ENCODE peak calls at places on chromosome 19, in six cellular contexts. Z is foreskin fibroblast, B is pancreas, Y is lower leg skin, V is heart right ventricle, I is stomach. R is an unnamed sample.

GRCh38 chr19:47674548-47674947 is 38.7 kb upstream of the EHD2 start:
- DNase-seq in I (no peak), B (peak), Y (no peak), V (no peak), Z (no peak), R (no peak)

GRCh38 chr19:13031917-13032623 is 36.8 kb downstream of the NFIX start:
- DNase-seq in B (no peak), I (no peak), Z (peak), Y (no peak), V (no peak), R (no peak)

GRCh38 chr19:39199025-39199424 is 2.3 kb downstream of the NCCRP1 start:
- DNase-seq in I (peak), V (no peak), Y (no peak), Z (peak), B (peak), R (no peak)

GRCh38 chr19:2230807-2231533 is 5.2 kb downstream of the PLEKHJ1 start:
- DNase-seq in I (no peak), B (no peak), Z (no peak), Y (no peak), V (no peak), R (no peak)

GRCh38 chr19:1826557-1827521 is 14.8 kb upstream of the ATP8B3 start:
- DNase-seq in B (peak), I (no peak), V (no peak), Y (no peak), Z (no peak), R (no peak)

GRCh38 chr19:802497-802887 is 5.2 kb downstream of the PTBP1 start:
- DNase-seq in I (no peak), Z (no peak), Y (no peak), B (no peak), V (no peak), R (no peak)

GRCh38 chr19:35483089-35483488 is 7.2 kb downstream of the KRTDAP start:
- DNase-seq in V (no peak), B (no peak), I (no peak), Z (no peak), Y (no peak), R (no peak)

GRCh38 chr19:6100284-6100915 is 9.9 kb downstream of the RFX2 start:
- DNase-seq in B (no peak), Z (no peak), Y (no peak), I (no peak), V (no peak), R (no peak)

GRCh38 chr19:45785781-45786532 is 3.7 kb upstream of the DMPK start:
- DNase-seq in Y (no peak), I (no peak), V (no peak), Z (no peak), B (peak), R (no peak)

GRCh38 chr19:13022111-13022858 is 27.0 kb downstream of the NFIX start:
- DNase-seq in V (peak), Y (no peak), I (no peak), Z (peak), B (no peak), R (no peak)

GRCh38 chr19:2270157-2270571 is 11.8 kb downstream of the PEAK3 start:
- DNase-seq in Y (peak), I (no peak), Z (no peak), V (peak), B (peak), R (peak)

GRCh38 chr19:41887711-41888382 is 4.9 kb downstream of the ARHGEF1 start:
- DNase-seq in Y (no peak), I (peak), Z (no peak), B (no peak), V (no peak), R (peak)

GRCh38 chr19:6126335-6126974 is 9.0 kb upstream of the ACSBG2 start:
- DNase-seq in Z (peak), B (no peak), Y (no peak), V (no peak), I (no peak), R (no peak)

GRCh38 chr19:55704494-55705245 is 29.6 kb downstream of the EPN1 start:
- DNase-seq in I (no peak), Z (no peak), Y (peak), V (no peak), B (no peak), R (peak)

GRCh38 chr19:5850743-5851293 is 431 bp downstream of the FUT3 start:
- DNase-seq in I (peak), Y (no peak), V (no peak), B (no peak), Z (peak), R (peak)

GRCh38 chr19:38551450-38551813 is 66.3 kb downstream of the MAP4K1 start:
- DNase-seq in Y (no peak), Z (no peak), V (no peak), I (no peak), B (no peak), R (no peak)

GRCh38 chr19:39499082-39499642 is 415 bp downstream of the DLL3 start:
- DNase-seq in B (no peak), Z (no peak), I (no peak), Y (no peak), V (no peak), R (no peak)

GRCh38 chr19:41570179-41570578 is 5.8 kb upstream of the CEACAM21 start:
- DNase-seq in Z (no peak), I (no peak), Y (no peak), V (no peak), B (no peak), R (no peak)

GRCh38 chr19:887072-887471 is 5.9 kb downstream of the MED16 start:
- DNase-seq in Y (no peak), I (no peak), V (no peak), Z (peak), B (no peak), R (no peak)

GRCh38 chr19:40147338-40147692 is 43.9 kb upstream of the MAP3K10 start:
- DNase-seq in B (no peak), Z (no peak), I (no peak), V (no peak), Y (peak), R (no peak)

GRCh38 chr19:39533003-39533512 is 406 bp upstream of the EID2B start:
- DNase-seq in V (no peak), Z (no peak), Y (no peak), B (no peak), I (no peak), R (no peak)

GRCh38 chr19:10420444-10421239 is at the start of gene PDE4A:
- DNase-seq in V (no peak), I (no peak), B (peak), Z (no peak), Y (peak), R (peak)

GRCh38 chr19:45637890-45638667 is 1.1 kb downstream of the EML2 start:
- DNase-seq in Z (peak), V (no peak), I (peak), Y (no peak), B (no peak), R (peak)

GRCh38 chr19:49442354-49442753 is 1.0 kb upstream of the SLC17A7 start:
- DNase-seq in I (no peak), B (no peak), Z (no peak), V (peak), Y (peak), R (peak)

GRCh38 chr19:10378124-10378523 is 2.2 kb downstream of the TYK2 start:
- DNase-seq in B (peak), V (no peak), Y (no peak), I (no peak), Z (no peak), R (no peak)

GRCh38 chr19:53196777-53197396 is 3.7 kb upstream of the ZNF665 start:
- DNase-seq in V (peak), Z (peak), Y (peak), B (peak), I (peak), R (peak)

GRCh38 chr19:6298413-6298812 is 18.6 kb upstream of the MLLT1 start:
- DNase-seq in Z (no peak), Y (no peak), V (no peak), I (no peak), B (no peak), R (no peak)

GRCh38 chr19:5125797-5126497 is 157.0 kb downstream of the KDM4B start:
- DNase-seq in Z (no peak), B (no peak), I (no peak), Y (no peak), V (no peak), R (no peak)

GRCh38 chr19:6693681-6694080 is 23.7 kb upstream of the TNFSF14 start:
- DNase-seq in V (no peak), Z (no peak), Y (no peak), I (no peak), B (no peak), R (peak)

GRCh38 chr19:21593934-21594844 is 88.8 kb downstream of the ZNF429 start:
- DNase-seq in Y (no peak), V (no peak), I (no peak), B (peak), Z (no peak), R (no peak)

GRCh38 chr19:46180701-46181385 is 32.8 kb downstream of the IGFL2 start:
- DNase-seq in Y (peak), I (no peak), Z (peak), V (no peak), B (no peak), R (no peak)

GRCh38 chr19:44552324-44552723 is 22.8 kb upstream of the CEACAM20 start:
- DNase-seq in I (no peak), V (no peak), Z (no peak), B (no peak), Y (no peak), R (peak)

GRCh38 chr19:15173746-15174404 is 26.9 kb downstream of the NOTCH3 start:
- DNase-seq in I (no peak), Y (no peak), Z (no peak), V (no peak), B (no peak), R (no peak)

GRCh38 chr19:29860492-29860891 is 48.7 kb downstream of the CCNE1 start:
- DNase-seq in Z (no peak), Y (no peak), V (no peak), B (no peak), I (no peak), R (no peak)

GRCh38 chr19:23543351-23543750 is 143.7 kb downstream of the ZNF675 start:
- DNase-seq in B (no peak), Y (peak), Z (no peak), V (no peak), I (no peak), R (no peak)

GRCh38 chr19:40687525-40688016 is 2.9 kb downstream of the NUMBL start:
- DNase-seq in V (peak), Z (peak), B (peak), I (peak), Y (peak), R (peak)

GRCh38 chr19:14168993-14169392 is 32.6 kb upstream of the ASF1B start:
- DNase-seq in I (no peak), Z (no peak), Y (no peak), B (no peak), V (no peak), R (no peak)

GRCh38 chr19:14166448-14166847 is 30.1 kb upstream of the ASF1B start:
- DNase-seq in I (no peak), V (no peak), B (no peak), Z (no peak), Y (no peak), R (no peak)

GRCh38 chr19:14167013-14167593 is 30.7 kb upstream of the ASF1B start:
- DNase-seq in B (no peak), I (no peak), Z (no peak), Y (no peak), V (no peak), R (no peak)

GRCh38 chr19:14167594-14168138 is 31.3 kb upstream of the ASF1B start:
- DNase-seq in I (no peak), B (no peak), Y (no peak), V (no peak), Z (no peak), R (no peak)

DNA sequence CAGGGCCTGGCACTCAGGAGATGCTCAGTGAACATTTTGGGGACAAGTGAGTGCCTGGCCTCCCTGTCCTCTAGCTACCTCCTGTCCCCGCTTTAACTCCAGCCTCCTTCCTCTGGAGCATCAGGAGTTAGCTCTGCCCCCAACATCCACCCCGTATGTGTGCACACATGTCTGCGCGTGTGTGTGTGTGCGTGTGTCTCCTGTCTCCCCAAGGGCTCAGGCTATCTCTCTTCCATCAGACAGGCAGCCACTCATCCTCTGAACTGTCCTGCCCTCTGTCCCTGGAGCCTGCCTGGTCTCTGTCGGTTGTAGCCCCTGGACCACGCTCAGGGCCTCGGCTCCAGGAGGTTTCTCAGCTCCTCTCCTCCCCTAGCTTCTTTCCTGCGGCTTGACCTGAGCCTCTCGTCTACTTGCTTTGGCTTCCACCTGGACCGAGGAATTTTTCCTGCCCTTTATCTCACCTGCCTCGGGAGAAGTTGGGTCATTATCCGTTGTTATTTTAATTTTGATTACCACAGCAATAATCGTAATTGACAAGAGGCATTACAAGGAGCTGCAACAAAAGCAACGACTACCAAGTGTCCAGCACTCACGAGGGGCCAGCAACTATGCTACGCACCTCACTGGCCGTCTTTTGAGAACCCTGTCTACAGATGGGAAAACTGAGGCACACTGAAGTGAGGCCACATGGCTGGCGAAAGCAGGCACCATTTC is 32.0 kb upstream of the ASF1B start:
- DNase-seq in B (no peak), Y (no peak), V (no peak), I (no peak), Z (no peak), R (no peak)
- H3K4me3 ChIP-seq in B (no peak), Y (no peak), V (no peak), I (no peak), Z (no peak), R (no peak)

DNA sequence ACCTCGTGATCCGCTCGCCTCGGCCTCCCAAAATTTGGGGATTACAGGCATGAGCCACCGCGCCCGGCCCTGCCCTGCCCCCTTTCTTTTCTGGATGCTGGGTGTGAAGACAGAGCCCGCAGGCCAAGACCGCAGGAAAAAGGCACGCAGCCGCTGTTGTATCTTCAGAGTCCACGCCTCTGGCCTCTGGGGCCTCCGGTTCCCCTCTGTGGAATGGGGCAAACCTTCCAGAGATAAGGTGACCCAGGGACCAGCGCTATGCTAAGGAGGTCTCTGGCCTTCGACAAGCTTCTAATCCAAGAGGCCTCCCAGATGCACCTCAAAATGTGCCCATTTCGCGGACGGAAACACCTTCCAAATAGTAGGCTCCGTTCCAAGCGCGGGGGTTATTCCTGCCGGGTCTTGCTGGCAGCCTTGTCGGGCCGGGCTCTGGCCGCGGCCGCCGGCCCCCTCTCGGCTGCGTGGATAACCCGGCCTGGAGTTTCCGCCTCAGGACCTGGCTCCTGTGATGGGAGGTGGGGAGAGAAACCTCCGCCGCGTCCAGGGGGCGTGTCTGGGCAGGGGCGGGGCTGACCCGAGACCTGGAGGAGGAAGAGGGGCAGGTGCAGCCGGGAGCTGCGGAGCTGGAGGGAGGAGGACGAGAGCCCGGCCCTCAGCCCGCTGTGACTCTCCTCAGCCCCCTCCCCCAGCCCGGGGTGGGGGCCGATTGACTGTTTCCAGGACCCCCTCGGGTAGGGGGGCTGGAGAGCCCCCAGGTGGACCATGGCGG is 13.1 kb downstream of the TJP3 start:
- DNase-seq in I (peak), Y (peak), B (peak), Z (peak), V (peak), R (peak)
- H3K4me3 ChIP-seq in I (peak), Y (no peak), B (peak), Z (no peak), V (peak), R (peak)

GRCh38 chr19:16180611-16181010 is 4.6 kb upstream of the FAM32A start:
- DNase-seq in B (no peak), V (no peak), I (no peak), Y (no peak), Z (peak), R (no peak)
- H3K4me3 ChIP-seq in B (no peak), V (no peak), I (no peak), Y (no peak), Z (no peak), R (no peak)

GRCh38 chr19:8368136-8368535 is 4.2 kb downstream of the ANGPTL4 start:
- DNase-seq in B (peak), V (no peak), I (no peak), Y (no peak), Z (no peak), R (no peak)

GRCh38 chr19:8366121-8366581 is 2.2 kb downstream of the ANGPTL4 start:
- DNase-seq in I (no peak), Y (no peak), B (peak), V (no peak), Z (no peak), R (peak)

GRCh38 chr19:8367327-8368001 is 3.5 kb downstream of the ANGPTL4 start:
- DNase-seq in Z (peak), V (peak), I (peak), B (peak), Y (peak), R (peak)

GRCh38 chr19:8363803-8364771 is at the start of gene ANGPTL4:
- DNase-seq in I (peak), B (peak), V (peak), Y (peak), Z (peak), R (peak)

DNA sequence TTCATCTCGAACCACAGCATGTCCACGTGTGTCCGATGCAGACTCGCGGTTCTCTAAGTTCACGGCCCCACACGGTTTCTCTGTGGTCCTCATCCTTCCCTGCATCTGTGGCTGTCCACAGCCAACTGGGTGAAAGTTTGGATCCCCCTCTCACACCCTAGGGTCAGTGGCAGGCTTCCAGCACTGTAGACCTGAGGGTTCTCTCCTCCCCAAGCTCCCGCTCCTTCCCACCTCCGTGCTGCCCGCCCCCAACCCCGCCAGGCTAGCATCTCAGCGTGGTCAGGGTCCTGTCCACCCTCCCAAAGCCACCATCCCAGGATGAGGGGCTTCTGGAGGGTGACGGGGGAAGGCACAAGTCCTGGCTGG is 3.0 kb downstream of the ANGPTL4 start:
- DNase-seq in I (no peak), B (no peak), Z (no peak), V (no peak), Y (no peak), R (peak)
- H3K4me3 ChIP-seq in I (peak), B (no peak), Z (peak), V (peak), Y (no peak), R (no peak)

R was measured in mucosa of descending colon.